ENCODE peak calls at places on chromosomes 4 and X, in eight cellular contexts. One of them, this sample, is unnamed.

GRCh38 chr4:7059673-7060072 is 8.2 kb downstream of the GRPEL1 start:
- DNase-seq in transverse colon: no peak
- DNase-seq in IMR-90: no peak
- DNase-seq in uterus: no peak
- DNase-seq in tibial nerve: no peak
- DNase-seq in thyroid gland: no peak
- DNase-seq in endodermal cell: no peak
- DNase-seq in heart right ventricle: no peak
- DNase-seq in this sample: no peak

GRCh38 chrX:130179579-130180215 is 7.9 kb downstream of the RAB33A start:
- DNase-seq in transverse colon: no peak
- DNase-seq in IMR-90: peak; percentile 38
- DNase-seq in uterus: no peak
- DNase-seq in tibial nerve: no peak
- DNase-seq in thyroid gland: no peak
- DNase-seq in endodermal cell: no peak
- DNase-seq in heart right ventricle: no peak
- DNase-seq in this sample: no peak

GRCh38 chrX:3320471-3321046 is 25.9 kb downstream of the MXRA5 start:
- DNase-seq in transverse colon: no peak
- DNase-seq in IMR-90: peak; percentile 4
- DNase-seq in uterus: no peak
- DNase-seq in tibial nerve: no peak
- DNase-seq in thyroid gland: no peak
- DNase-seq in endodermal cell: no peak
- DNase-seq in heart right ventricle: no peak
- DNase-seq in this sample: no peak

GRCh38 chr4:101938836-101939235 is 148.3 kb downstream of the BANK1 start:
- DNase-seq in transverse colon: no peak
- DNase-seq in IMR-90: no peak
- DNase-seq in uterus: no peak
- DNase-seq in tibial nerve: no peak
- DNase-seq in thyroid gland: no peak
- DNase-seq in endodermal cell: no peak
- DNase-seq in heart right ventricle: no peak
- DNase-seq in this sample: no peak

GRCh38 chr4:121070274-121070673 is 2.1 kb downstream of the NDNF start:
- DNase-seq in transverse colon: peak; percentile 11
- DNase-seq in IMR-90: no peak
- DNase-seq in uterus: no peak
- DNase-seq in tibial nerve: no peak
- DNase-seq in thyroid gland: no peak
- DNase-seq in endodermal cell: peak; percentile 75
- DNase-seq in heart right ventricle: peak; percentile 20
- DNase-seq in this sample: no peak

GRCh38 chr4:187366530-187367279 is 628.9 kb upstream of the ZFP42 start:
- DNase-seq in transverse colon: no peak
- DNase-seq in IMR-90: no peak
- DNase-seq in uterus: no peak
- DNase-seq in tibial nerve: no peak
- DNase-seq in thyroid gland: no peak
- DNase-seq in endodermal cell: no peak
- DNase-seq in heart right ventricle: no peak
- DNase-seq in this sample: no peak

GRCh38 chr4:24488399-24489164 is 95.8 kb downstream of the DHX15 start:
- DNase-seq in transverse colon: peak; percentile 79
- DNase-seq in IMR-90: peak; percentile 62
- DNase-seq in uterus: peak; percentile 66
- DNase-seq in tibial nerve: peak; percentile 90
- DNase-seq in thyroid gland: peak; percentile 80
- DNase-seq in endodermal cell: peak; percentile 95
- DNase-seq in heart right ventricle: peak; percentile 65
- DNase-seq in this sample: peak; percentile 89

GRCh38 chr4:100811046-100811445 is 293.2 kb upstream of the EMCN start:
- DNase-seq in transverse colon: no peak
- DNase-seq in IMR-90: no peak
- DNase-seq in uterus: no peak
- DNase-seq in tibial nerve: no peak
- DNase-seq in thyroid gland: no peak
- DNase-seq in endodermal cell: no peak
- DNase-seq in heart right ventricle: no peak
- DNase-seq in this sample: peak; percentile 39

GRCh38 chrX:149571770-149572169 is 15.5 kb downstream of the MAGEA9B start:
- DNase-seq in transverse colon: peak; percentile 18
- DNase-seq in IMR-90: no peak
- DNase-seq in uterus: no peak
- DNase-seq in tibial nerve: no peak
- DNase-seq in thyroid gland: no peak
- DNase-seq in endodermal cell: peak; percentile 5
- DNase-seq in heart right ventricle: no peak
- DNase-seq in this sample: peak; percentile 28

GRCh38 chr4:89316931-89317366 is 9.3 kb upstream of the GPRIN3 start:
- DNase-seq in transverse colon: no peak
- DNase-seq in IMR-90: peak; percentile 16
- DNase-seq in uterus: no peak
- DNase-seq in tibial nerve: no peak
- DNase-seq in thyroid gland: no peak
- DNase-seq in endodermal cell: no peak
- DNase-seq in heart right ventricle: no peak
- DNase-seq in this sample: no peak

GRCh38 chrX:12610079-12610478 is 181.1 kb upstream of the PRPS2 start:
- DNase-seq in transverse colon: no peak
- DNase-seq in IMR-90: peak; percentile 55
- DNase-seq in uterus: no peak
- DNase-seq in tibial nerve: no peak
- DNase-seq in thyroid gland: no peak
- DNase-seq in endodermal cell: no peak
- DNase-seq in heart right ventricle: no peak
- DNase-seq in this sample: no peak

GRCh38 chr4:81506731-81507130 is 35.0 kb upstream of the RASGEF1B start:
- DNase-seq in transverse colon: no peak
- DNase-seq in IMR-90: no peak
- DNase-seq in uterus: no peak
- DNase-seq in tibial nerve: no peak
- DNase-seq in thyroid gland: no peak
- DNase-seq in endodermal cell: no peak
- DNase-seq in heart right ventricle: no peak
- DNase-seq in this sample: no peak

GRCh38 chr4:182339246-182339645 is 96.0 kb downstream of the TENM3 start:
- DNase-seq in transverse colon: no peak
- DNase-seq in IMR-90: no peak
- DNase-seq in uterus: no peak
- DNase-seq in tibial nerve: no peak
- DNase-seq in thyroid gland: no peak
- DNase-seq in endodermal cell: peak; percentile 86
- DNase-seq in heart right ventricle: no peak
- DNase-seq in this sample: peak; percentile 47

GRCh38 chr4:174209296-174209695 is 74.2 kb downstream of the FBXO8 start:
- DNase-seq in transverse colon: no peak
- DNase-seq in IMR-90: peak; percentile 1
- DNase-seq in uterus: no peak
- DNase-seq in tibial nerve: no peak
- DNase-seq in thyroid gland: no peak
- DNase-seq in endodermal cell: no peak
- DNase-seq in heart right ventricle: no peak
- DNase-seq in this sample: no peak

GRCh38 chr4:185566972-185567749 is 31.9 kb upstream of the PDLIM3 start:
- DNase-seq in transverse colon: no peak
- DNase-seq in IMR-90: peak; percentile 90
- DNase-seq in uterus: peak; percentile 79
- DNase-seq in tibial nerve: peak; percentile 26
- DNase-seq in thyroid gland: no peak
- DNase-seq in endodermal cell: no peak
- DNase-seq in heart right ventricle: peak; percentile 85
- DNase-seq in this sample: no peak

GRCh38 chr4:38949416-38950051 is 81.9 kb downstream of the FAM114A1 start:
- DNase-seq in transverse colon: no peak
- DNase-seq in IMR-90: peak; percentile 70
- DNase-seq in uterus: no peak
- DNase-seq in tibial nerve: no peak
- DNase-seq in thyroid gland: no peak
- DNase-seq in endodermal cell: no peak
- DNase-seq in heart right ventricle: no peak
- DNase-seq in this sample: no peak

GRCh38 chrX:120731386-120731785 is 101.5 kb upstream of the C1GALT1C1 start:
- DNase-seq in transverse colon: no peak
- DNase-seq in IMR-90: no peak
- DNase-seq in uterus: no peak
- DNase-seq in tibial nerve: no peak
- DNase-seq in thyroid gland: no peak
- DNase-seq in endodermal cell: no peak
- DNase-seq in heart right ventricle: no peak
- DNase-seq in this sample: no peak

GRCh38 chr4:47933798-47934197 is 19.4 kb upstream of the NFXL1 start:
- DNase-seq in transverse colon: no peak
- DNase-seq in IMR-90: peak; percentile 60
- DNase-seq in uterus: no peak
- DNase-seq in tibial nerve: no peak
- DNase-seq in thyroid gland: no peak
- DNase-seq in endodermal cell: no peak
- DNase-seq in heart right ventricle: no peak
- DNase-seq in this sample: peak; percentile 64

GRCh38 chr4:3807311-3807710 is 41.1 kb downstream of the ADRA2C start:
- DNase-seq in transverse colon: no peak
- DNase-seq in IMR-90: no peak
- DNase-seq in uterus: no peak
- DNase-seq in tibial nerve: no peak
- DNase-seq in thyroid gland: no peak
- DNase-seq in endodermal cell: no peak
- DNase-seq in heart right ventricle: no peak
- DNase-seq in this sample: no peak

GRCh38 chrX:136209016-136209738 is 42.0 kb downstream of the MAP7D3 start:
- DNase-seq in transverse colon: peak; percentile 45
- DNase-seq in IMR-90: peak; percentile 56
- DNase-seq in uterus: peak; percentile 70
- DNase-seq in tibial nerve: peak; percentile 56
- DNase-seq in thyroid gland: peak; percentile 66
- DNase-seq in endodermal cell: peak; percentile 76
- DNase-seq in heart right ventricle: peak; percentile 55
- DNase-seq in this sample: peak; percentile 25

GRCh38 chr4:153518001-153518400 is 51.8 kb downstream of the TMEM131L start:
- DNase-seq in transverse colon: no peak
- DNase-seq in IMR-90: peak; percentile 18
- DNase-seq in uterus: peak; percentile 36
- DNase-seq in tibial nerve: no peak
- DNase-seq in thyroid gland: peak; percentile 18
- DNase-seq in endodermal cell: no peak
- DNase-seq in heart right ventricle: peak; percentile 47
- DNase-seq in this sample: no peak
- H3K4me1 ChIP-seq in transverse colon: peaks cover 39% of the 10 kb centered on the region
- H3K4me1 ChIP-seq in IMR-90: peaks cover 7% of the 10 kb centered on the region
- H3K4me1 ChIP-seq in uterus: no peaks in the 10 kb centered on the region
- H3K4me1 ChIP-seq in tibial nerve: no peaks in the 10 kb centered on the region
- H3K4me1 ChIP-seq in thyroid gland: no peaks in the 10 kb centered on the region
- H3K4me1 ChIP-seq in endodermal cell: no peaks in the 10 kb centered on the region
- H3K4me1 ChIP-seq in heart right ventricle: peaks cover 22% of the 10 kb centered on the region
- H3K4me1 ChIP-seq in this sample: peaks cover 15% of the 10 kb centered on the region

GRCh38 chr4:2262145-2262943 is 435 bp upstream of the MXD4 start:
- DNase-seq in transverse colon: peak; percentile 99
- DNase-seq in IMR-90: peak; percentile 99
- DNase-seq in uterus: peak; percentile 99
- DNase-seq in tibial nerve: peak; percentile 97
- DNase-seq in thyroid gland: peak; percentile 100
- DNase-seq in endodermal cell: peak; percentile 100
- DNase-seq in heart right ventricle: peak; percentile 99
- DNase-seq in this sample: peak; percentile 99

GRCh38 chr4:2260336-2261109 is 1.4 kb downstream of the MXD4 start:
- DNase-seq in transverse colon: peak; percentile 15
- DNase-seq in IMR-90: no peak
- DNase-seq in uterus: peak; percentile 18
- DNase-seq in tibial nerve: no peak
- DNase-seq in thyroid gland: no peak
- DNase-seq in endodermal cell: peak; percentile 45
- DNase-seq in heart right ventricle: peak; percentile 15
- DNase-seq in this sample: peak; percentile 8

GRCh38 chr4:2259541-2260267 is 2.2 kb downstream of the MXD4 start:
- DNase-seq in transverse colon: peak; percentile 7
- DNase-seq in IMR-90: no peak
- DNase-seq in uterus: peak; percentile 15
- DNase-seq in tibial nerve: no peak
- DNase-seq in thyroid gland: no peak
- DNase-seq in endodermal cell: peak; percentile 39
- DNase-seq in heart right ventricle: peak; percentile 4
- DNase-seq in this sample: no peak

GRCh38 chr4:2261853-2262144 is at the start of gene MXD4:
- DNase-seq in transverse colon: no peak
- DNase-seq in IMR-90: no peak
- DNase-seq in uterus: no peak
- DNase-seq in tibial nerve: no peak
- DNase-seq in thyroid gland: no peak
- DNase-seq in endodermal cell: no peak
- DNase-seq in heart right ventricle: no peak
- DNase-seq in this sample: no peak

GRCh38 chr4:2261110-2261852 is 628 bp downstream of the MXD4 start:
- DNase-seq in transverse colon: peak; percentile 66
- DNase-seq in IMR-90: peak; percentile 34
- DNase-seq in uterus: peak; percentile 42
- DNase-seq in tibial nerve: no peak
- DNase-seq in thyroid gland: peak; percentile 56
- DNase-seq in endodermal cell: peak; percentile 76
- DNase-seq in heart right ventricle: peak; percentile 43
- DNase-seq in this sample: peak; percentile 62
- H3K4me3 ChIP-seq in transverse colon: peak overlapping the region; percentile 96
- H3K4me3 ChIP-seq in IMR-90: peak overlapping the region; percentile 97
- H3K4me3 ChIP-seq in uterus: peak overlapping the region; percentile 91
- H3K4me3 ChIP-seq in tibial nerve: peak overlapping the region; percentile 95
- H3K4me3 ChIP-seq in thyroid gland: peak overlapping the region; percentile 92
- H3K4me3 ChIP-seq in endodermal cell: peak overlapping the region; percentile 82
- H3K4me3 ChIP-seq in heart right ventricle: peak overlapping the region; percentile 97
- H3K4me3 ChIP-seq in this sample: peak overlapping the region; percentile 51

GRCh38 chrX:134019567-134020206 is 34.3 kb upstream of the GPC3 start:
- DNase-seq in transverse colon: no peak
- DNase-seq in IMR-90: no peak
- DNase-seq in uterus: no peak
- DNase-seq in tibial nerve: no peak
- DNase-seq in thyroid gland: no peak
- DNase-seq in endodermal cell: no peak
- DNase-seq in heart right ventricle: no peak
- DNase-seq in this sample: peak; percentile 43
- H3K27me3 ChIP-seq in transverse colon: no peaks in the 10 kb centered on the region
- H3K27me3 ChIP-seq in IMR-90: no peaks in the 10 kb centered on the region
- H3K27me3 ChIP-seq in uterus: no peaks in the 10 kb centered on the region
- H3K27me3 ChIP-seq in tibial nerve: no peaks in the 10 kb centered on the region
- H3K27me3 ChIP-seq in thyroid gland: no peaks in the 10 kb centered on the region
- H3K27me3 ChIP-seq in endodermal cell: no peaks in the 10 kb centered on the region
- H3K27me3 ChIP-seq in heart right ventricle: no peaks in the 10 kb centered on the region
- H3K27me3 ChIP-seq in this sample: no peaks in the 10 kb centered on the region

GRCh38 chr4:104487105-104487504 is 7.6 kb downstream of the CXXC4 start:
- DNase-seq in transverse colon: no peak
- DNase-seq in IMR-90: no peak
- DNase-seq in uterus: no peak
- DNase-seq in tibial nerve: no peak
- DNase-seq in thyroid gland: peak; percentile 35
- DNase-seq in endodermal cell: no peak
- DNase-seq in heart right ventricle: no peak
- DNase-seq in this sample: no peak
- H3K4me1 ChIP-seq in transverse colon: peaks cover 14% of the 10 kb centered on the region
- H3K4me1 ChIP-seq in IMR-90: no peaks in the 10 kb centered on the region
- H3K4me1 ChIP-seq in uterus: no peaks in the 10 kb centered on the region
- H3K4me1 ChIP-seq in tibial nerve: no peaks in the 10 kb centered on the region
- H3K4me1 ChIP-seq in thyroid gland: no peaks in the 10 kb centered on the region
- H3K4me1 ChIP-seq in endodermal cell: no peaks in the 10 kb centered on the region
- H3K4me1 ChIP-seq in heart right ventricle: peaks cover 7% of the 10 kb centered on the region
- H3K4me1 ChIP-seq in this sample: peaks cover 3% of the 10 kb centered on the region

GRCh38 chrX:100648601-100649417 is 4.8 kb downstream of the SRPX2 start:
- DNase-seq in transverse colon: peak; percentile 20
- DNase-seq in IMR-90: peak; percentile 84
- DNase-seq in uterus: peak; percentile 46
- DNase-seq in tibial nerve: no peak
- DNase-seq in thyroid gland: no peak
- DNase-seq in endodermal cell: peak; percentile 55
- DNase-seq in heart right ventricle: peak; percentile 21
- DNase-seq in this sample: no peak
- H3K4me3 ChIP-seq in transverse colon: no peak overlapping the region
- H3K4me3 ChIP-seq in IMR-90: no peak overlapping the region
- H3K4me3 ChIP-seq in uterus: no peak overlapping the region
- H3K4me3 ChIP-seq in tibial nerve: no peak overlapping the region
- H3K4me3 ChIP-seq in thyroid gland: no peak overlapping the region
- H3K4me3 ChIP-seq in endodermal cell: no peak overlapping the region
- H3K4me3 ChIP-seq in heart right ventricle: no peak overlapping the region
- H3K4me3 ChIP-seq in this sample: no peak overlapping the region